ENCODE peak calls at places on chromosomes 16 and 17, in four cellular contexts. O is fibroblast of villous mesenchyme, L is PC-9, A is fibroblast of lung. J is an unnamed sample.

GRCh38 chr16:2860826-2861567 is 3.0 kb upstream of the PRSS22 start:
- DNase-seq in O (no peak), L (no peak), A (no peak), J (no peak)

GRCh38 chr17:17206149-17206912 is at the start of gene PLD6:
- DNase-seq in O (peak), L (peak), A (peak), J (peak)

GRCh38 chr17:18966831-18967624 is 15.1 kb downstream of the SLC5A10 start:
- DNase-seq in O (peak), L (no peak), A (peak), J (no peak)

GRCh38 chr17:52156576-52156975 is 1.9 kb downstream of the CA10 start:
- DNase-seq in O (no peak), L (no peak), A (no peak), J (no peak)

GRCh38 chr16:25264599-25264998 is 7.0 kb upstream of the ZKSCAN2 start:
- DNase-seq in O (peak), L (no peak), A (peak), J (no peak)

GRCh38 chr17:64418506-64419339 is 28.1 kb upstream of the PECAM1 start:
- DNase-seq in O (peak), L (no peak), A (peak), J (no peak)

GRCh38 chr17:74814453-74814852 is 38.3 kb upstream of the NAT9 start:
- DNase-seq in O (no peak), L (no peak), A (no peak), J (no peak)

GRCh38 chr16:76882105-76882504 is 308.9 kb upstream of the MON1B start:
- DNase-seq in O (no peak), L (no peak), A (no peak), J (no peak)

GRCh38 chr17:42438600-42439567 is 15.8 kb upstream of the CAVIN1 start:
- DNase-seq in O (peak), L (no peak), A (no peak), J (no peak)

GRCh38 chr17:38729886-38730525 is at the start of gene CISD3:
- DNase-seq in O (peak), L (peak), A (peak), J (peak)

DNA sequence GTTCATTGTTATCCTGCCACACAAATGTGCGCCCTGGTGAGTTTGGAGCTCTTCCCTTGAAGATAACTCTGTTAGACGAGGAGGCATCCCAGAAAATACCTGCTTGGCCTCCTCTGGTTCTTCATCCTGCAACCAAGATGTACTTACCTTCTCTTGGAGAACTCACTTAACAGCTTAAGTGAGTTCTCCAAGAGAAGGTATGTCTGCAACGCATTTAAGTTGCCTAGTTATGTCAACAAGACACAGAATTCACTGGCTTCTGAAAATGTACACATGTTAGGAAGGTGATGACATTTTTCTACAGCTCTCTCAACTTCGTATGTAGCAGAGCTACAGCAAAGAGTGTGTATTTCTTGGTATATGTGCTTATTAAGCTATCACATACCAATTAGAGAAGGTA is 78.6 kb upstream of the NOG start:
- DNase-seq in O (no peak), L (no peak), A (no peak), J (no peak)
- H3K4me3 ChIP-seq in O (no peak), L (no peak), A (no peak), J (no peak)

GRCh38 chr16:66522816-66523590 is 26.9 kb downstream of the TK2 start:
- DNase-seq in O (no peak), L (no peak), A (no peak), J (no peak)

GRCh38 chr16:66523861-66524354 is 26.0 kb downstream of the TK2 start:
- DNase-seq in O (peak), L (no peak), A (no peak), J (peak)

GRCh38 chr16:66521951-66522771 is 27.8 kb downstream of the TK2 start:
- DNase-seq in O (peak), L (peak), A (peak), J (peak)

GRCh38 chr16:66525396-66526180 is 24.3 kb downstream of the TK2 start:
- DNase-seq in O (peak), L (peak), A (peak), J (no peak)

DNA sequence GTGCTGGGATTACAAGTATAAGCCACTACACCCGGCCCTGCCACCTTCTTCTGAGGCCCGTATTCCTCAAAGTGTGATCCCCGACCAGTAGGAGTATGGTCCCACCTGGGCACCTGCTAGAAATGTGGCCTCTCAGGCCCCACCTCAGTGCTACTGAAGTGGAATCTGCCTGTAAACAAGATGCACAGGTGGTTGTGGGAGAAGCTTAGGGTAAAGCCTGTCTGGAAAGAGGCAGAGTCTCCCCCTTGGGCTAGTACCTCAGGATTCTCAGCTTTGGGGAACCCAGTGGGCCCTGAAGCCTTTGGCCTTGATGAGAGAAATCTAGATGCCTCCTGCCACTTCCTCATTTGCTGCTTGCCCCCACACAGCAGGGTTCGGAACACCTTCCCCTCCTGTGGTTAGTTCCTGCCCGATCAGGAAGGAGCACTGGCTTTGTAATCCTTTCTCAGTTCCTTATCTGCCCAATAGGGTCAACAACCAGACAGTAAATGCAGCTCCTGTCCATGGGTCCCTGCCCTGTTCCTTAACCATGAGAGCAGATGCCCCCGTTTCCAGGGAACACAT is 25.2 kb downstream of the TK2 start:
- DNase-seq in O (no peak), L (no peak), A (no peak), J (peak)
- TF ChIP-seq CTCF in O (no peak), L (no peak), A (no peak), J (peak)

DNA sequence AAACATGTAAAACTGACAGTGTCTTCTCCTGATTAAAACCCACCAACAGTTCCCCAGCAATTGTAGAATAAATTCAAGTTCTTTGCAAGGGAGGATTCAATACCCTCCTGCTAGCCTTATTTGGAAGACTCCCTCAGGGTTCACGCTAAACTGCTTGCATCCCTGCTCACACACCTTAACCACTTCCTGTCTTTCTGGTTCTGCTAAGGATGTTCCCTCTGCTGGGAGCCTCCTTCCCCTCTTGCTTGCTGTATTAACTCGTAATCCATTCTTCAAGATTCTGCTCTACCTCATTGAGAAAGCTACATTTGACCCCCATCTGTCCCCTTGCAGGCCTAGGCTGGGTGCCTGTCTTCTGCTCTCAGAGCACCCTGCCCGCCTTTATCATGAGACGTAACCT is 2.3 kb upstream of the SHISA6 start:
- DNase-seq in O (no peak), L (no peak), A (no peak), J (no peak)
- H3K4me3 ChIP-seq in O (no peak), L (no peak), A (no peak), J (no peak)

GRCh38 chr16:53285236-53285635 is 149.0 kb upstream of the RBL2 start:
- DNase-seq in O (no peak), L (no peak), A (no peak), J (no peak)
- TF ChIP-seq CTCF in O (no peak), L (no peak), A (no peak), J (no peak)

GRCh38 chr17:50354198-50354597 is 8.3 kb downstream of the XYLT2 start:
- DNase-seq in O (no peak), L (no peak), A (no peak), J (no peak)
- H3K4me3 ChIP-seq in O (no peak), L (no peak), A (no peak), J (no peak)

GRCh38 chr16:50940275-50940854 is 198.5 kb downstream of the CYLD start:
- DNase-seq in O (no peak), L (no peak), A (no peak), J (no peak)
- TF ChIP-seq CTCF in O (no peak), L (no peak), A (no peak), J (no peak)

GRCh38 chr17:34647511-34647910 is 68.1 kb downstream of the TMEM132E start:
- DNase-seq in O (no peak), L (no peak), A (no peak), J (no peak)
- H3K4me3 ChIP-seq in O (no peak), L (no peak), A (no peak), J (no peak)

GRCh38 chr17:37490022-37490587 is 414 bp downstream of the DUSP14 start:
- DNase-seq in O (peak), L (no peak), A (peak), J (peak)

GRCh38 chr17:37490638-37491614 is 1.2 kb downstream of the DUSP14 start:
- DNase-seq in O (peak), L (peak), A (peak), J (no peak)

GRCh38 chr17:37488607-37489196 is 989 bp upstream of the DUSP14 start:
- DNase-seq in O (peak), L (peak), A (peak), J (no peak)

GRCh38 chr17:37488009-37488604 is 1.6 kb upstream of the DUSP14 start:
- DNase-seq in O (peak), L (peak), A (peak), J (no peak)

GRCh38 chr17:37489197-37490001 is at the start of gene DUSP14:
- DNase-seq in O (peak), L (peak), A (peak), J (peak)
- TF ChIP-seq CTCF in O (no peak), L (no peak), A (no peak), J (peak)

DNA sequence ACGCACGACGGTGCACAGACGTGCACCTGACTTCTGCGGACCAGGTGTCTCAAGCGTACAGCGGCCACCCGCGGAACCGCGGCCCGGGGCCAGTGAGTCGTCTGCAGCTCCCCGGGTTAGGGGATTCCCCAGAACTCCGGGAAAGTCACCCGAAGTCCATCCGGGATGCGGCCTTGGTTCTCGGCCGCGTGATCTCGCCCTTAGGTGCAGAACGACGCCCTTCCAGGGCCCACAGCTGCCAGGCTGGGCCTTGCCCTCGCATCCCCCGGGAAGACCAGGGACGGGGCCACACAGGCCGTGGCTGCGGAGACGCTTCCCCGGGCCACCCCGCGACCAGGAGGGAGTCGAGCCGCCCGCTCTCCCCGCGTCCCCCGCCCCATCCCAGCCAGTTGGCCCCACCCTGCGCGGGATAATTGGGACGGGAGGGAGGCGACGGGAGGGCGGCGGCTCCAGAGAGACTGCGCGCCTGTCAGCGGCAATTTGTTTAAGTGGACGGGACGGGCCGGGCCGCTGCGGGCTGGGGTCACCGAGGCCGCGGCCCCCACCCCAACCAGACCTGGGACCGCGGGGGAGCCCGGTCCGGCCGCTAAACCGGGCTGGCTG is 3.6 kb upstream of the TBX2 start:
- DNase-seq in O (no peak), L (no peak), A (no peak), J (no peak)
- H3K4me3 ChIP-seq in O (peak), L (no peak), A (peak), J (no peak)

J was measured in GM06990.